ENCODE peak calls at places on chromosome 17, in seven cellular contexts. One of them, this sample, is unnamed.

GRCh38 chr17:40705567-40705966 is 2.0 kb upstream of the KRT24 start:
- DNase-seq in A549: no peak
- DNase-seq in coronary artery: no peak
- DNase-seq in progenitor cell of endocrine pancreas: no peak
- DNase-seq in fibroblast of lung: no peak
- DNase-seq in HEK293T: no peak
- DNase-seq in SHP77: no peak
- DNase-seq in this sample: no peak

GRCh38 chr17:28252436-28252835 is 66.6 kb upstream of the TMEM97 start:
- DNase-seq in progenitor cell of endocrine pancreas: no peak
- DNase-seq in SHP77: no peak
- DNase-seq in A549: no peak
- DNase-seq in HEK293T: no peak
- DNase-seq in coronary artery: no peak
- DNase-seq in fibroblast of lung: peak; percentile 39
- DNase-seq in this sample: no peak

GRCh38 chr17:27559996-27560481 is 70.9 kb upstream of the LGALS9 start:
- DNase-seq in HEK293T: no peak
- DNase-seq in A549: no peak
- DNase-seq in coronary artery: peak; percentile 84
- DNase-seq in SHP77: peak; percentile 15
- DNase-seq in fibroblast of lung: peak; percentile 98
- DNase-seq in progenitor cell of endocrine pancreas: no peak
- DNase-seq in this sample: peak; percentile 74

GRCh38 chr17:75249564-75249963 is 11.8 kb downstream of the GGA3 start:
- DNase-seq in SHP77: no peak
- DNase-seq in HEK293T: no peak
- DNase-seq in progenitor cell of endocrine pancreas: no peak
- DNase-seq in coronary artery: no peak
- DNase-seq in A549: no peak
- DNase-seq in fibroblast of lung: no peak
- DNase-seq in this sample: no peak

GRCh38 chr17:63841350-63842172 is 924 bp downstream of the SMARCD2 start:
- DNase-seq in fibroblast of lung: peak; percentile 65
- DNase-seq in HEK293T: no peak
- DNase-seq in SHP77: no peak
- DNase-seq in A549: no peak
- DNase-seq in coronary artery: peak; percentile 85
- DNase-seq in progenitor cell of endocrine pancreas: no peak
- DNase-seq in this sample: no peak

GRCh38 chr17:69050999-69051775 is 9.5 kb downstream of the ABCA9 start:
- DNase-seq in SHP77: no peak
- DNase-seq in progenitor cell of endocrine pancreas: no peak
- DNase-seq in fibroblast of lung: peak; percentile 88
- DNase-seq in coronary artery: no peak
- DNase-seq in HEK293T: no peak
- DNase-seq in A549: no peak
- DNase-seq in this sample: no peak

GRCh38 chr17:78400581-78401240 is 22.3 kb downstream of the PGS1 start:
- DNase-seq in HEK293T: no peak
- DNase-seq in SHP77: no peak
- DNase-seq in coronary artery: no peak
- DNase-seq in A549: no peak
- DNase-seq in progenitor cell of endocrine pancreas: no peak
- DNase-seq in fibroblast of lung: no peak
- DNase-seq in this sample: no peak

GRCh38 chr17:44840936-44841335 is 6.7 kb upstream of the HIGD1B start:
- DNase-seq in progenitor cell of endocrine pancreas: no peak
- DNase-seq in fibroblast of lung: no peak
- DNase-seq in A549: no peak
- DNase-seq in SHP77: no peak
- DNase-seq in HEK293T: no peak
- DNase-seq in coronary artery: no peak
- DNase-seq in this sample: no peak

GRCh38 chr17:48132375-48132774 is 24.8 kb downstream of the SNX11 start:
- DNase-seq in SHP77: no peak
- DNase-seq in A549: no peak
- DNase-seq in progenitor cell of endocrine pancreas: no peak
- DNase-seq in coronary artery: no peak
- DNase-seq in HEK293T: no peak
- DNase-seq in fibroblast of lung: no peak
- DNase-seq in this sample: no peak

GRCh38 chr17:32795339-32795979 is 81.5 kb downstream of the MYO1D start:
- DNase-seq in progenitor cell of endocrine pancreas: no peak
- DNase-seq in fibroblast of lung: no peak
- DNase-seq in coronary artery: no peak
- DNase-seq in HEK293T: no peak
- DNase-seq in A549: no peak
- DNase-seq in SHP77: no peak
- DNase-seq in this sample: no peak

GRCh38 chr17:27263386-27263785 is 30.5 kb upstream of the WSB1 start:
- DNase-seq in HEK293T: no peak
- DNase-seq in progenitor cell of endocrine pancreas: no peak
- DNase-seq in fibroblast of lung: no peak
- DNase-seq in SHP77: no peak
- DNase-seq in coronary artery: no peak
- DNase-seq in A549: no peak
- DNase-seq in this sample: no peak

GRCh38 chr17:81601525-81602120 is 35.3 kb downstream of the NPLOC4 start:
- DNase-seq in fibroblast of lung: peak; percentile 82
- DNase-seq in HEK293T: peak; percentile 78
- DNase-seq in progenitor cell of endocrine pancreas: peak; percentile 17
- DNase-seq in A549: peak; percentile 80
- DNase-seq in coronary artery: no peak
- DNase-seq in SHP77: peak; percentile 41
- DNase-seq in this sample: peak; percentile 28

GRCh38 chr17:57947369-57947768 is 7.8 kb downstream of the CUEDC1 start:
- DNase-seq in A549: no peak
- DNase-seq in fibroblast of lung: no peak
- DNase-seq in coronary artery: no peak
- DNase-seq in SHP77: no peak
- DNase-seq in progenitor cell of endocrine pancreas: no peak
- DNase-seq in HEK293T: no peak
- DNase-seq in this sample: no peak

GRCh38 chr17:11948791-11949190 is 48.5 kb downstream of the ZNF18 start:
- DNase-seq in SHP77: no peak
- DNase-seq in fibroblast of lung: peak; percentile 87
- DNase-seq in A549: no peak
- DNase-seq in coronary artery: no peak
- DNase-seq in HEK293T: no peak
- DNase-seq in progenitor cell of endocrine pancreas: no peak
- DNase-seq in this sample: peak; percentile 65

GRCh38 chr17:50280068-50280467 is 5.8 kb downstream of the TMEM92 start:
- DNase-seq in HEK293T: no peak
- DNase-seq in progenitor cell of endocrine pancreas: no peak
- DNase-seq in fibroblast of lung: no peak
- DNase-seq in A549: no peak
- DNase-seq in coronary artery: no peak
- DNase-seq in SHP77: no peak
- DNase-seq in this sample: no peak

GRCh38 chr17:9484789-9485188 is 90.8 kb downstream of the STX8 start:
- DNase-seq in SHP77: no peak
- DNase-seq in coronary artery: no peak
- DNase-seq in HEK293T: no peak
- DNase-seq in progenitor cell of endocrine pancreas: no peak
- DNase-seq in fibroblast of lung: peak; percentile 10
- DNase-seq in A549: no peak
- DNase-seq in this sample: no peak

GRCh38 chr17:51869387-51869786 is 289.1 kb downstream of the CA10 start:
- DNase-seq in HEK293T: no peak
- DNase-seq in SHP77: no peak
- DNase-seq in fibroblast of lung: no peak
- DNase-seq in A549: no peak
- DNase-seq in progenitor cell of endocrine pancreas: peak; percentile 45
- DNase-seq in coronary artery: no peak
- DNase-seq in this sample: no peak